ENCODE peak calls at places on chromosomes 11 and 22, in five cellular contexts. Z, P, O, V and H are unnamed samples.

GRCh38 chr11:46674463-46675287 is 25.7 kb downstream of the ARHGAP1 start:
- DNase-seq in P (peak), O (no peak), Z (no peak), V (peak), H (no peak)

GRCh38 chr11:103548838-103549237 is 439.6 kb downstream of the DYNC2H1 start:
- DNase-seq in O (no peak), Z (no peak), P (no peak), V (no peak), H (no peak)

GRCh38 chr11:78476066-78476465 is 58.4 kb upstream of the GAB2 start:
- DNase-seq in Z (no peak), P (peak), V (no peak), O (no peak), H (no peak)

GRCh38 chr22:39612811-39613548 is 42.4 kb downstream of the CACNA1I start:
- DNase-seq in Z (no peak), P (no peak), V (no peak), O (no peak), H (no peak)

GRCh38 chr22:43326342-43326825 is 16.8 kb downstream of the SCUBE1 start:
- DNase-seq in V (no peak), P (no peak), O (no peak), Z (no peak), H (no peak)

GRCh38 chr11:8086001-8086479 is 5.0 kb downstream of the TUB start:
- DNase-seq in V (no peak), P (no peak), Z (no peak), O (no peak), H (no peak)

GRCh38 chr11:8056810-8057463 is 24.1 kb upstream of the TUB start:
- DNase-seq in P (peak), O (no peak), V (no peak), Z (peak), H (no peak)

GRCh38 chr11:17250561-17251350 is 25.8 kb upstream of the NUCB2 start:
- DNase-seq in O (no peak), P (peak), Z (no peak), V (no peak), H (no peak)

GRCh38 chr11:66457826-66458225 is 8.9 kb upstream of the PELI3 start:
- DNase-seq in P (no peak), V (no peak), O (no peak), Z (no peak), H (no peak)

GRCh38 chr11:5550440-5551095 is 2.2 kb upstream of the OR52H1 start:
- DNase-seq in V (no peak), Z (no peak), O (no peak), P (peak), H (no peak)

GRCh38 chr11:129855086-129855485 is 39.4 kb downstream of the TMEM45B start:
- DNase-seq in O (no peak), P (no peak), Z (no peak), V (no peak), H (no peak)

GRCh38 chr22:37370306-37370979 is 56.8 kb downstream of the ELFN2 start:
- DNase-seq in V (no peak), Z (peak), P (no peak), O (no peak), H (no peak)

GRCh38 chr22:45974498-45974897 is 2.5 kb downstream of the WNT7B start:
- DNase-seq in P (no peak), O (no peak), V (no peak), Z (no peak), H (no peak)

GRCh38 chr11:86980397-86980796 is 25.2 kb upstream of the FZD4 start:
- DNase-seq in O (no peak), P (no peak), Z (no peak), V (no peak), H (no peak)

GRCh38 chr11:88594274-88594950 is 256.9 kb upstream of the CTSC start:
- DNase-seq in V (no peak), Z (no peak), P (no peak), O (no peak), H (no peak)

GRCh38 chr11:65872555-65873279 is at the start of gene EFEMP2:
- DNase-seq in P (peak), O (no peak), Z (no peak), V (no peak), H (no peak)

GRCh38 chr11:36627006-36627405 is 29.0 kb upstream of the RAG2 start:
- DNase-seq in V (no peak), P (no peak), Z (no peak), O (no peak), H (no peak)

GRCh38 chr11:76778874-76779273 is 4.3 kb upstream of the TSKU start:
- DNase-seq in Z (no peak), P (no peak), O (no peak), V (no peak), H (no peak)

GRCh38 chr11:125999234-125999880 is 53.5 kb downstream of the VSIG10L2 start:
- DNase-seq in Z (no peak), P (no peak), O (no peak), V (no peak), H (no peak)

GRCh38 chr11:76788661-76789442 is 5.7 kb downstream of the TSKU start:
- DNase-seq in V (peak), P (no peak), Z (peak), O (no peak), H (no peak)

GRCh38 chr11:79400717-79401330 is 40.0 kb downstream of the TENM4 start:
- DNase-seq in V (no peak), Z (no peak), P (peak), O (no peak), H (no peak)

GRCh38 chr11:119414321-119414720 is 8.7 kb downstream of the THY1 start:
- DNase-seq in P (no peak), Z (no peak), V (no peak), O (no peak), H (no peak)

GRCh38 chr11:65429069-65429681 is 6.6 kb downstream of the NEAT1 start:
- DNase-seq in V (peak), P (peak), Z (peak), O (no peak), H (no peak)

GRCh38 chr11:64258356-64258755 is 7.0 kb downstream of the PLCB3 start:
- DNase-seq in P (no peak), O (no peak), Z (no peak), V (no peak), H (no peak)

GRCh38 chr11:93935826-93936225 is 85.3 kb upstream of the HEPHL1 start:
- DNase-seq in O (no peak), P (no peak), Z (no peak), V (no peak), H (no peak)